ENCODE peak calls at places on chromosomes 6 and 20, in four cellular contexts. T is RWPE1; V is SW480; Q is CD4-positive, alpha-beta T cell. M is an unnamed sample.

GRCh38 chr6:36049582-36049981 is 22.0 kb downstream of the MAPK14 start:
- DNase-seq in T (no peak), V (no peak), Q (no peak), M (no peak)

GRCh38 chr6:136178749-136179148 is 71.4 kb downstream of the MTFR2 start:
- DNase-seq in T (no peak), V (peak; percentile 3), Q (no peak), M (no peak)

GRCh38 chr6:154458565-154459475 is 51.7 kb downstream of the CNKSR3 start:
- DNase-seq in T (no peak), V (no peak), Q (no peak), M (no peak)

GRCh38 chr6:142787422-142787821 is 157.6 kb downstream of the HIVEP2 start:
- DNase-seq in T (no peak), V (no peak), Q (no peak), M (no peak)

GRCh38 chr6:85747654-85748053 is 105.0 kb upstream of the SYNCRIP start:
- DNase-seq in T (peak; percentile 7), V (no peak), Q (no peak), M (no peak)

GRCh38 chr6:11271637-11272036 is 39.2 kb upstream of the NEDD9 start:
- DNase-seq in T (no peak), V (no peak), Q (no peak), M (no peak)

GRCh38 chr20:51388756-51389542 is 153.6 kb downstream of the NFATC2 start:
- DNase-seq in T (no peak), V (no peak), Q (no peak), M (no peak)

GRCh38 chr20:25525295-25525694 is 60.0 kb downstream of the NINL start:
- DNase-seq in T (no peak), V (no peak), Q (no peak), M (no peak)

GRCh38 chr20:47274449-47275108 is 81.9 kb downstream of the ZMYND8 start:
- DNase-seq in T (peak; percentile 97), V (peak; percentile 77), Q (no peak), M (no peak)

GRCh38 chr6:105318660-105319059 is 84.2 kb downstream of the PREP start:
- DNase-seq in T (peak; percentile 67), V (no peak), Q (no peak), M (no peak)

M was measured in small intestine.